ENCODE peak calls at places on chromosomes 7 and 10, in five cellular contexts. S is uterus, N is cardiac fibroblast, X is astrocyte of the cerebellum, B is Calu3. R is an unnamed sample.

GRCh38 chr10:130994191-130994590 is 317.3 kb downstream of the TCERG1L start:
- DNase-seq in S (no peak), N (no peak), X (no peak), B (no peak), R (no peak)

GRCh38 chr7:20311743-20312042 is 19.0 kb upstream of the ITGB8 start:
- DNase-seq in S (no peak), N (no peak), X (no peak), B (no peak), R (no peak)

GRCh38 chr7:82562716-82563404 is 119.3 kb upstream of the CACNA2D1 start:
- DNase-seq in S (no peak), N (peak; percentile 60), X (peak; percentile 46), B (no peak), R (no peak)

GRCh38 chr10:29982997-29983648 is 76.3 kb downstream of the JCAD start:
- DNase-seq in S (no peak), N (no peak), X (no peak), B (no peak), R (no peak)

GRCh38 chr7:114375914-114376313 is 38.7 kb upstream of the FOXP2 start:
- DNase-seq in S (no peak), N (no peak), X (no peak), B (no peak), R (no peak)

GRCh38 chr7:1040790-1041189 is 3.6 kb upstream of the GPR146 start:
- DNase-seq in S (peak; percentile 64), N (peak; percentile 76), X (no peak), B (no peak), R (no peak)

GRCh38 chr10:22345301-22346086 is at the start of gene SPAG6:
- DNase-seq in S (no peak), N (no peak), X (no peak), B (no peak), R (peak; percentile 85)

GRCh38 chr7:134290286-134290685 is 26.4 kb downstream of the SLC35B4 start:
- DNase-seq in S (no peak), N (peak; percentile 45), X (no peak), B (peak; percentile 4), R (no peak)

GRCh38 chr7:90492250-90492649 is 22.8 kb downstream of the PTTG1IP2 start:
- DNase-seq in S (no peak), N (no peak), X (no peak), B (no peak), R (no peak)

GRCh38 chr10:126690534-126690933 is 20.0 kb upstream of the C10orf90 start:
- DNase-seq in S (no peak), N (no peak), X (no peak), B (no peak), R (no peak)

GRCh38 chr10:113232928-113233511 is 283.0 kb downstream of the TCF7L2 start:
- DNase-seq in S (no peak), N (no peak), X (no peak), B (no peak), R (peak; percentile 44)

GRCh38 chr10:98367626-98368451 is 47.1 kb downstream of the PYROXD2 start:
- DNase-seq in S (no peak), N (no peak), X (no peak), B (no peak), R (no peak)

GRCh38 chr10:55065185-55065584 is 264.2 kb upstream of the PCDH15 start:
- DNase-seq in S (no peak), N (no peak), X (no peak), B (peak; percentile 13), R (no peak)

GRCh38 chr7:90298145-90299038 is 22.7 kb downstream of the FAM237B start:
- DNase-seq in S (no peak), N (peak; percentile 87), X (peak; percentile 59), B (peak; percentile 10), R (no peak)

GRCh38 chr10:110076559-110077318 is 69.0 kb downstream of the ADD3 start:
- DNase-seq in S (peak; percentile 73), N (peak; percentile 97), X (peak; percentile 49), B (peak; percentile 46), R (no peak)

GRCh38 chr10:125521721-125522680 is 161.0 kb downstream of the TEX36 start:
- DNase-seq in S (no peak), N (no peak), X (no peak), B (no peak), R (peak; percentile 85)

GRCh38 chr7:21550821-21551531 is 8.1 kb downstream of the DNAH11 start:
- DNase-seq in S (no peak), N (no peak), X (no peak), B (peak; percentile 80), R (no peak)

GRCh38 chr7:131607291-131608111 is 51.1 kb upstream of the PODXL start:
- DNase-seq in S (no peak), N (no peak), X (no peak), B (no peak), R (no peak)

GRCh38 chr7:151038951-151039849 is 9.1 kb upstream of the ASIC3 start:
- DNase-seq in S (peak; percentile 92), N (peak; percentile 88), X (peak; percentile 23), B (peak; percentile 91), R (peak; percentile 92)

GRCh38 chr7:144057954-144058353 is 9.2 kb downstream of the OR2A5 start:
- DNase-seq in S (no peak), N (peak; percentile 26), X (no peak), B (no peak), R (no peak)

GRCh38 chr7:140358771-140359095 is 39.6 kb downstream of the SLC37A3 start:
- DNase-seq in S (no peak), N (no peak), X (no peak), B (no peak), R (no peak)

GRCh38 chr7:47460251-47460989 is 121.5 kb downstream of the TNS3 start:
- DNase-seq in S (no peak), N (no peak), X (no peak), B (no peak), R (no peak)

DNA sequence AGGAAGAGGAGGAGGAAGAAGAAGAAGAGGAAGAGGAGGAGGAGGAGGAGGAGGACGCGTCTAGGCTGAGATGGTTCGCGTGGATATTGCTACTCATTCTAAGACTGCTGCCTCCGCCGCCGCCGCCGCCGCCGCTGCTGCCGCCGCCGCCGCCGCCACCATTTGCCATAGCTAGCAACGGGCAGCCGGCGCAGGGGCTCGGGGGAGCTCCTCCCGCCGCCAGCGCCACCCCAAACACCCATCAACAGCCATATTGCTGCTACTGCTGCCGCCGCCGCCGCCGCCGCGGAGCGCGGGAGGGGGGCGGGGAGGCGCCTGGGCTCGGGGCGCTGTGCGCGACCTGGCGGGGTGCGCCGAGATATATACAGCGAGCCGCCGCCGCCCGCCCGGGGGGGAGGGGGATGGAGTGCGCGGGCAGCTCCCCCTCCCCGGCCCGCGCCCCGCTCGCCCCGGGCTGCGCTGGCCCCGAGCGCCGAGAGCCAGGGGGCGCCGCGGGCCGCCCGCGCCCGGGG is at the start of gene KCNMA1:
- DNase-seq in S (peak; percentile 56), N (no peak), X (no peak), B (peak; percentile 43), R (no peak)
- TF ChIP-seq CTCF in S (no peak), N (no peak), X (no peak), B (no peak), R (no peak)

DNA sequence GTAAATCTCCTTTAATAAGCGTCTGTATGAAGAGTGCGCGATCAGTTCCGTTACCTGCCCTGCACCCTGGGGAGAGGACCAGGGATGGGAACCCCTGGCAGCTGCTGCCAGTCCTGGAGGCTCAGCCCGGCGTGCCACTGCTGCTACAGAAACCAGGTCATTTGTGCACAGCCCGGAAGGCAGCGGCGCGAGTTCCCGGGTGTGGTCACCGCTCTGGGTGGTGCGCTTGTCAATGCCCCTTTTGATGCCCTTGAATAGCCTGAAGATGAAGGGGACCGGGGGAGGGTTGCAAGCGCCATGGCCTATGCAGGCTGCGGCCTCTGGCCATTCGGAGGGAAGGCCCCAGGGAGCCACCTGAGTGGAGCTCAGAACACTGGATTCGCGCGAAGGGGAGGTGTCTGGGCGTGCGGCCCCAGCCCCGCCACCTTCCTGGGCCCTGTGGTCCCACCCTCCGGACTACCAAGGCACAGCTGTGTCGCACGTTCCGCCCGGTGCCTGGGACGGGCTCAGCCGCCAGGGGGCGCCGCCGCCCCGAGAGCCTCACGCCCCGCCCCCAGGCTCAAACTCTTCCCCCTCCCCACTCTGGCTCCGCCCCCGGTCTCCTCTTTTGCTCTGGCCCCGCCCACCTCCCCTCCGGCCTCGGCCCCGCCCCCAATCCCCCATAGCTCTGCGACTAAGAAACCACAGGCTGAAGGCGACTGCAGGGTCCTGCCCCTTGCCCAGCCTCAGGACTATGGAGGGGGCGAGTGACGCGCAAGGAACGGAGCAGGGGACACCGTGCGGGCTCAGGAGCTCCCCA is 16.5 kb downstream of the AP5Z1 start:
- DNase-seq in S (peak; percentile 79), N (peak; percentile 52), X (no peak), B (no peak), R (peak; percentile 85)
- TF ChIP-seq CTCF in S (peak; percentile 64), N (peak; percentile 35), X (peak; percentile 66), B (peak; percentile 48), R (peak; percentile 59)

GRCh38 chr10:102120142-102120986 is at the start of gene LDB1:
- DNase-seq in S (peak; percentile 81), N (peak; percentile 92), X (no peak), B (peak; percentile 55), R (peak; percentile 91)
- TF ChIP-seq CTCF in S (no peak), N (no peak), X (no peak), B (no peak), R (peak; percentile 9)

DNA sequence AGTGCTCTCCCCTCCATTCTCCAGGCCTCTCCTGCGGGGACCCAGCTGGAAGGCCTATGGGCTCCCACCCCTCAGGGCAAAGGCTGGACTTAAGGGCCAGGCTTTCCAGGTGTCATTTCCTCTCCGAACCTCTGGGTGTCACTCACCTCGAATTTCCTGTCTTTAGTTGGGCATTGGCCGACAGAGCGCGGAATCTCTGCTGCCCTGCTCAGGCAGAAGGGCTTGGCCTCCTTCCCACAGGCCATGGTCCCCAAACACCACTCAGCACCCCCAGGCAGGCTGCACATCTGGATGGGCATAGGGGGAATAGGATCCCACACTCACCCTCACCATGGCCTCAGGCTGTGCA is 212.9 kb downstream of the CCSER2 start:
- DNase-seq in S (no peak), N (no peak), X (no peak), B (no peak), R (no peak)
- TF ChIP-seq CTCF in S (no peak), N (no peak), X (peak; percentile 11), B (no peak), R (no peak)

GRCh38 chr10:44125879-44126675 is 258.8 kb downstream of the CXCL12 start:
- DNase-seq in S (no peak), N (peak; percentile 52), X (no peak), B (no peak), R (no peak)
- TF ChIP-seq CTCF in S (no peak), N (no peak), X (no peak), B (no peak), R (no peak)

GRCh38 chr7:130219871-130220270 is 12.2 kb downstream of the SSMEM1 start:
- DNase-seq in S (no peak), N (no peak), X (no peak), B (peak; percentile 66), R (no peak)

GRCh38 chr7:130219086-130219620 is 11.5 kb downstream of the SSMEM1 start:
- DNase-seq in S (no peak), N (no peak), X (no peak), B (no peak), R (no peak)

GRCh38 chr7:130213820-130214219 is 6.2 kb downstream of the SSMEM1 start:
- DNase-seq in S (no peak), N (no peak), X (no peak), B (no peak), R (no peak)

GRCh38 chr7:130216025-130216424 is 8.4 kb downstream of the SSMEM1 start:
- DNase-seq in S (no peak), N (no peak), X (no peak), B (no peak), R (no peak)

GRCh38 chr7:130216750-130217149 is 9.1 kb downstream of the SSMEM1 start:
- DNase-seq in S (no peak), N (no peak), X (no peak), B (no peak), R (no peak)
- TF ChIP-seq CTCF in S (no peak), N (no peak), X (no peak), B (no peak), R (no peak)

R was measured in osteocyte.